ENCODE peak calls at places on chromosomes 2 and 18, in five cellular contexts. P is dorsolateral prefrontal cortex, R is AG04449, Z is upper lobe of left lung, C is A549. V is an unnamed sample.

GRCh38 chr2:33033524-33034150 is 86.9 kb downstream of the LTBP1 start:
- DNase-seq in C (no peak), Z (no peak), R (no peak), P (no peak), V (no peak)

GRCh38 chr2:38428940-38429339 is 51.9 kb upstream of the ATL2 start:
- DNase-seq in Z (no peak), C (no peak), P (no peak), R (no peak), V (no peak)

GRCh38 chr18:41311571-41312240 is 643.3 kb upstream of the PIK3C3 start:
- DNase-seq in R (no peak), C (no peak), P (no peak), Z (no peak), V (no peak)

GRCh38 chr2:12131975-12132374 is 385.5 kb downstream of the LPIN1 start:
- DNase-seq in C (no peak), R (no peak), Z (no peak), P (no peak), V (no peak)

GRCh38 chr2:218270721-218271486 is 585 bp downstream of the PNKD start:
- DNase-seq in P (no peak), C (no peak), R (no peak), Z (no peak), V (no peak)

GRCh38 chr2:127422631-127423475 is 4.6 kb downstream of the PROC start:
- DNase-seq in C (no peak), P (no peak), Z (peak), R (no peak), V (no peak)

GRCh38 chr18:45757005-45757404 is 33.0 kb downstream of the SLC14A1 start:
- DNase-seq in R (no peak), C (no peak), P (no peak), Z (no peak), V (no peak)

GRCh38 chr2:167212054-167212648 is 323.9 kb downstream of the XIRP2 start:
- DNase-seq in P (peak), R (no peak), Z (no peak), C (peak), V (no peak)

GRCh38 chr2:168428431-168428830 is 27.6 kb upstream of the CERS6 start:
- DNase-seq in Z (no peak), R (no peak), C (no peak), P (no peak), V (no peak)

GRCh38 chr2:136006658-136007057 is 21.2 kb upstream of the DARS1 start:
- DNase-seq in Z (no peak), R (no peak), P (no peak), C (no peak), V (no peak)

GRCh38 chr2:191618046-191618788 is 59.7 kb upstream of the NABP1 start:
- DNase-seq in R (no peak), P (no peak), C (no peak), Z (no peak), V (no peak)
- H3K4me3 ChIP-seq in R (no peak), P (no peak), C (no peak), Z (no peak), V (no peak)

GRCh38 chr2:39530423-39530866 is 93.4 kb upstream of the MAP4K3 start:
- DNase-seq in P (no peak), Z (no peak), R (no peak), C (no peak), V (no peak)
- TF ChIP-seq CTCF in P (no peak), Z (no peak), R (no peak), C (peak), V (no peak)

GRCh38 chr18:25192065-25192464 is 159.9 kb downstream of the ZNF521 start:
- DNase-seq in R (no peak), P (no peak), Z (no peak), C (no peak), V (no peak)
- H3K4me3 ChIP-seq in R (no peak), P (no peak), Z (no peak), C (no peak), V (no peak)

DNA sequence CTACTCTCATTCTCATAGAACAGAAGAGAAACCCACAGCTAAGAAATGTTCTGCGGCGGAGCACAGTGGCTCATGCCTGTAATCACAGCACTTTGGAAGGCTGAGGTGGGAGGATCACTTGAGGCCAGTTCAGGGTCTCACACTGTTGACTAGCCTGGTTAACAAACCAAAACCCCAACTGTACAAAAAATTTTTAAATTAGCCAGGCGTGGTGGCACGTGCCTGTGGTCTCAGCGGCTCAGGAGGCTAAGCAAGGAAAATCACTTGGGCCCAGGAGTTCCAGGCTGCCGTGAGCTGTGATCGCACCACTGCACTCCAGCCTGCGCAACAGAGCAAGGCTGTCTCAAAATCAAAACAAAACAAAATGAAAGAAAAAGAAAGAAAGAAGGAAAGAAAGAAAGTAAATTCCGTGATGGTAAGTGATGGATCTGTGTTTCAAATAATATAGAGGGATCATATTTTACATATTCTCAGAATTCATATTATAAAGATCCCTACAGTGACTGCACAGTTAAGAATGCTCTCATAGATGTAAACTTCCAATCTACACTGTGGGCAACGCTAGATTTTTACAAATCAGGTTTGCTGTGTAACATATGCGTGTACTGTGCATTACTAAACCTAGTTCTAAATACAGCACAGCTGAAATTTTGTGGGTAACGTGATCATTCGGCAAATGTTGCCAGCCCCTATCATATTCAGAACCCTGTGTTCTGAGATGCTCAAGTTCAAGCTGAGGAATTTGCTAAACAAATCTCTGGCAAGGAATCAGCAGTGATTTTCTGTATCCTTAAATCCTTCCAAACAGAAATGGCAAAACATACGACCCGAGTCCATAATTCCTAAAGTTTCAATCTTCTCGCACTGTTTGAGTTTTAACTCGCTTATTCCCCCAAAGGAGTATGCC is 1.2 kb upstream of the RAB12 start:
- DNase-seq in R (no peak), Z (no peak), P (no peak), C (no peak), V (no peak)
- TF ChIP-seq CTCF in R (no peak), Z (no peak), P (no peak), C (no peak), V (no peak)

GRCh38 chr2:201887851-201888451 is 81.6 kb downstream of the CDK15 start:
- DNase-seq in Z (no peak), R (no peak), P (no peak), C (no peak), V (peak)
- H3K4me3 ChIP-seq in Z (peak), R (peak), P (peak), C (no peak), V (peak)

GRCh38 chr2:160463245-160463644 is 30.4 kb downstream of the RBMS1 start:
- DNase-seq in P (no peak), C (no peak), R (no peak), Z (peak), V (no peak)

GRCh38 chr2:160457588-160457987 is 36.0 kb downstream of the RBMS1 start:
- DNase-seq in R (no peak), Z (no peak), P (no peak), C (no peak), V (no peak)

GRCh38 chr2:160460333-160460731 is 33.3 kb downstream of the RBMS1 start:
- DNase-seq in C (no peak), Z (no peak), P (no peak), R (no peak), V (no peak)

GRCh38 chr2:160458718-160459453 is 34.7 kb downstream of the RBMS1 start:
- DNase-seq in R (no peak), C (no peak), P (no peak), Z (no peak), V (no peak)

DNA sequence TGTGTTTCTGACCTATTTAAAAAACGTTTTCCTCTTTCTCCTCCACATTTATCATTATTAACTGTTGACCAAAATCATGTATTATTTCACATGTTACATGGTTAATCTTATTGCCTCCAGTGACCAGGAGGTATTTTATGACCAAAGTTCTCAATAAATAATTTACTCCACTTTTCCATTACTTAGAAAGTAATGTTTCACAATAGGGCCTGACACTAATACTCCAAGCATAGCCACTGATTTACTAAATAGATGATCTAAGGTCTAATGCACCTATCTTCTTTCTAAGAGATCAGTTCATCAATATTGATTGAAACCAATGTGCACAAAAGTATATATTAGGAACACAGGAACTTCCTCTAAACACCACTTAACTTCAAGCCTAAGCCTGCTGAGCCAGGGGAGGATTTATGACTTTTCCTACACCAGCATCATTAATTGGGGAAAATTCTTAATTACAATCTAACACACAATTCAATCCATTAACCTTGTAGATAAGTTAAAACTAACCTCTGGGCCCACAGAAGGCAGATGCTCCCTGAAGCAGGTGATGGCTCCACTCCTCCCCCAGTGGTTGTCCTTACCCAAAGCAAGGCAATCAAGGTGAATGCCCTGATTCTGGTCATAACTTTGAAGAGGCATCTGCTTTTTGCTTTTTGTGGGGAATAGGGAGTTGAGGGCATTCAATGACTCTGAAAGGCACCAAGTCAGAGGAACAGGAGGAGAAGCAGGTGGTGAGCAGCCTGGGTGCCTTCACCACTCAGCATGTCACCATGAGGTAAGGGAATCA is 33.9 kb downstream of the RBMS1 start:
- DNase-seq in P (no peak), R (no peak), C (no peak), Z (no peak), V (no peak)
- TF ChIP-seq CTCF in P (no peak), R (no peak), C (no peak), Z (no peak), V (no peak)

DNA sequence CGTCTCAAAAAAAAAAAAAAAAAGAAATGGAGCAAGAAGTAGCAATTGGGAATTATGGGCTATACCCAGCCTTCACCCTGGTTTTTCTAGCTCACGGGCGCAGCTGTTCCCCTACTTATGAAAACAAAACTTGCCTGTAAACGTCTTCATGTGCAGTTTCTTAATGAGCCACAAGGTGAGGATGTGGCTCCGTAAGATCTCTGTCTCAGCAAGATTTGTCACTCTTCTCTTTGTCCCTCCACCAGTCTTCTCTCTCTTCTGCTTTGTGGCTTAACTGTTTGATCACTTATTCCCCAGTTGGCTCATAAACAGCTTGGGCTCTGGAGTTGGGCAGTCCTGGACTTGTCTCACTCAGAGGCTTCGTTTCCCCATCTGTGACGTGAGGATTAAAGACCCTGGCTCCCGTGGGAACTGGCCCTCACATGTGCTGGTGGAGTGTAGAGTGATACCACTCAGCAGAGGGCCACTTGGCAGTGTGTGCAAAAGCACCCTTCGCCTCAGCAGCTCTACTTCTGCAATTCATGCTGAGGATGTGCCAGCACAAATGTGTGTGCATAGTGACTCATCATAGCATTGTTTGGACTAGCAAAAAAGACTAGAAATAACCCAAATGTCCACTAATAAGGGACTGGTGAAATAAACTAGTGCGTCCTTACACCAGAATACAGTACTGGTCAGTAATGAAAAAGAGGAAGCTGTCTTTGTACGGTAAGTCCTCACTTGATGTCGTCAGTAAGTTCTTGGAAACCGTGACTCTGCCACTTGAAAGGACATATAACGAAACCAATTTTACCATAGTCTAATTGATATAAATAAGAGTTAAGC is 8.7 kb downstream of the CEP68 start:
- DNase-seq in C (peak), P (no peak), R (peak), Z (no peak), V (no peak)
- H3K4me3 ChIP-seq in C (no peak), P (no peak), R (no peak), Z (no peak), V (peak)

GRCh38 chr2:170597705-170598420 is 117.3 kb upstream of the SP5 start:
- DNase-seq in P (no peak), C (no peak), R (no peak), Z (no peak), V (no peak)
- TF ChIP-seq CTCF in P (no peak), C (no peak), R (no peak), Z (no peak), V (no peak)

V was measured in suprapubic skin.